ENCODE peak calls at places on chromosomes 4 and X, in five cellular contexts. N is HCT116, Y is GM12878, W is SK-N-SH, H is K562. A is an unnamed sample.

GRCh38 chrX:55074851-55075467 is at the start of gene PAGE2B:
- DNase-seq in N (no peak), Y (no peak), W (no peak), H (no peak), A (no peak)

GRCh38 chr4:109730294-109731051 is 603 bp upstream of the PLA2G12A start:
- DNase-seq in N (no peak), Y (peak; percentile 13), W (peak; percentile 59), H (peak; percentile 69), A (no peak)

GRCh38 chrX:20515841-20516461 is 249.2 kb upstream of the RPS6KA3 start:
- DNase-seq in N (peak; percentile 73), Y (peak; percentile 53), W (no peak), H (peak; percentile 13), A (peak; percentile 23)

GRCh38 chrX:21940356-21940829 is at the start of gene SMS:
- DNase-seq in N (no peak), Y (no peak), W (peak; percentile 88), H (peak; percentile 85), A (peak; percentile 32)

GRCh38 chr4:10917475-10918103 is 233.0 kb upstream of the CLNK start:
- DNase-seq in N (no peak), Y (no peak), W (no peak), H (no peak), A (no peak)

GRCh38 chrX:119398974-119399771 is at the start of gene SLC25A43:
- DNase-seq in N (no peak), Y (no peak), W (peak; percentile 69), H (peak; percentile 51), A (no peak)

GRCh38 chr4:169851750-169852149 is 94.0 kb upstream of the HPF1 start:
- DNase-seq in N (no peak), Y (no peak), W (no peak), H (no peak), A (no peak)

GRCh38 chrX:1531106-1531890 is 5.7 kb downstream of the P2RY8 start:
- DNase-seq in N (no peak), Y (no peak), W (no peak), H (no peak), A (no peak)

GRCh38 chrX:106897259-106897658 is 5.9 kb downstream of the RIPPLY1 start:
- DNase-seq in N (no peak), Y (no peak), W (no peak), H (no peak), A (no peak)

GRCh38 chrX:154799554-154800348 is 5.5 kb downstream of the MPP1 start:
- DNase-seq in N (no peak), Y (no peak), W (no peak), H (peak; percentile 32), A (peak; percentile 90)

GRCh38 chr4:185920171-185920570 is 108.2 kb upstream of the SORBS2 start:
- DNase-seq in N (no peak), Y (no peak), W (no peak), H (no peak), A (peak; percentile 65)

GRCh38 chrX:106415276-106415895 is 196.4 kb upstream of the RADX start:
- DNase-seq in N (peak; percentile 8), Y (no peak), W (peak; percentile 26), H (peak; percentile 6), A (peak; percentile 5)

GRCh38 chr4:82810171-82810570 is 11.6 kb upstream of the SCD5 start:
- DNase-seq in N (no peak), Y (no peak), W (no peak), H (no peak), A (no peak)
- H2AFZ ChIP-seq in N (no peak overlapping the region), Y (no peak overlapping the region), W (no peak overlapping the region), H (no peak overlapping the region), A (no peak overlapping the region)

GRCh38 chr4:15378055-15378454 is 49.8 kb upstream of the C1QTNF7 start:
- DNase-seq in N (no peak), Y (no peak), W (no peak), H (no peak), A (no peak)

GRCh38 chr4:15376594-15376993 is 51.2 kb upstream of the C1QTNF7 start:
- DNase-seq in N (no peak), Y (no peak), W (no peak), H (no peak), A (peak; percentile 13)

GRCh38 chr4:15374697-15375096 is 53.1 kb upstream of the C1QTNF7 start:
- DNase-seq in N (no peak), Y (no peak), W (no peak), H (no peak), A (no peak)

GRCh38 chr4:15375707-15376106 is 52.1 kb upstream of the C1QTNF7 start:
- DNase-seq in N (no peak), Y (no peak), W (no peak), H (no peak), A (no peak)

GRCh38 chr4:15376145-15376544 is 51.7 kb upstream of the C1QTNF7 start:
- DNase-seq in N (no peak), Y (no peak), W (no peak), H (no peak), A (no peak)
- TF ChIP-seq ZBTB33 in N (no peak), Y (no peak), W (no peak), H (no peak), A (no peak)

GRCh38 chr4:21699437-21699836 is 249.1 kb downstream of the KCNIP4 start:
- DNase-seq in N (no peak), Y (no peak), W (no peak), H (no peak), A (no peak)

GRCh38 chr4:21692211-21692610 is 256.4 kb downstream of the KCNIP4 start:
- DNase-seq in N (no peak), Y (no peak), W (no peak), H (no peak), A (no peak)

DNA sequence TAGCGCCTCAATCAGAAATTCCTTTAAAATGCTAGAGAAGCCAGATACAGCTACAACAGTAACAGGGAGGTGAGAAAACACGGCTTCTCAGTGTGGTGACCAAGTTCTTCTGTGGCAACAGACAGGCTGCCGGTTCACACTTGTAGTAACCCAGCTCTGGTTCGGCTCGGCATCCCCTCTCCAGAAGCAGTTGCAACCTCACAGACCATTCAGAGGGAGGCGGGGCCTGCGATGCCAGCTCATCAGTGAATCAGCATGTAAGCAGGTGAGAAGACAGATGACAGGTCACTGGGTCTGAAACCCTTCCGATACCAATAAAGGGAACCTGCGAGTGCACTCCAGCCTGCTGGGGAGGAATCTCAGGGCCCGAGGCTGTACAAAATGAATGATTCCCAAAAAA is 251.0 kb downstream of the KCNIP4 start:
- DNase-seq in N (peak; percentile 3), Y (no peak), W (peak; percentile 35), H (no peak), A (no peak)
- H2AFZ ChIP-seq in N (no peak overlapping the region), Y (no peak overlapping the region), W (no peak overlapping the region), H (no peak overlapping the region), A (no peak overlapping the region)

DNA sequence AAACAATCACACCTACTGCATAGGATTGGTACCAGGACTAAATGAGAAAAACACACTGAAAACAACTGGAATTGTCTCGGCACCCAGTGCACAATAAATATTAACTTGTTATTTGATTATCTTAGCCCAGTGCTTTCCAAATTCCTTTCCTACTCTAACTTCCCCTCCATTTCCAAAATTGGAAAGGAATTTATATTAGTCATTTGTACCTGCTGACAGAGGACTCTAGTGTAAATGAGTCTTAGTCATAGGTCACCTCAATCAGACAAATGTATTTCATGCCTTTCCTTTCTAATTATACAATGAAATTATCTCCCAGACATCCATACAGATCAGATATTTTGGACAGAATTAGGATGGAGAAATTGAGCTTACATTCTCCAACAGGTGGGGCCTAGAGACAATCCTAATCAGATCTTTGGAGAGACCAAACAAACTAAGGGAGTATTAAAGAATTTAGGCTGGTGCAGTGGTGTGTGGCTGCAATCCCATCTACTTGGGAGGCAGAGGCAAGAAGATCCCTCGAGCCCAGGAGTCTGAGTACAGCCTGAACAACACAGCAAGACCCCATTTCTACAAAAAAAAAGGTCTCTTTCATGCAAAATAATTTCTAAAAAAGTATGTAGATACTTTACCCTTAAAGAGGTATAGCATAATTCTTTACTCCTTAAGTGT is 10.1 kb downstream of the SH3D19 start:
- DNase-seq in N (peak; percentile 54), Y (no peak), W (no peak), H (no peak), A (peak; percentile 18)
- TF ChIP-seq ZBTB33 in N (no peak), Y (no peak), W (no peak), H (no peak), A (no peak)

GRCh38 chr4:87521757-87522374 is 7.3 kb downstream of the SPARCL1 start:
- DNase-seq in N (peak; percentile 19), Y (no peak), W (no peak), H (peak; percentile 46), A (no peak)
- H2AFZ ChIP-seq in N (peak overlapping the region; percentile 74), Y (no peak overlapping the region), W (no peak overlapping the region), H (peak overlapping the region; percentile 25), A (no peak overlapping the region)

DNA sequence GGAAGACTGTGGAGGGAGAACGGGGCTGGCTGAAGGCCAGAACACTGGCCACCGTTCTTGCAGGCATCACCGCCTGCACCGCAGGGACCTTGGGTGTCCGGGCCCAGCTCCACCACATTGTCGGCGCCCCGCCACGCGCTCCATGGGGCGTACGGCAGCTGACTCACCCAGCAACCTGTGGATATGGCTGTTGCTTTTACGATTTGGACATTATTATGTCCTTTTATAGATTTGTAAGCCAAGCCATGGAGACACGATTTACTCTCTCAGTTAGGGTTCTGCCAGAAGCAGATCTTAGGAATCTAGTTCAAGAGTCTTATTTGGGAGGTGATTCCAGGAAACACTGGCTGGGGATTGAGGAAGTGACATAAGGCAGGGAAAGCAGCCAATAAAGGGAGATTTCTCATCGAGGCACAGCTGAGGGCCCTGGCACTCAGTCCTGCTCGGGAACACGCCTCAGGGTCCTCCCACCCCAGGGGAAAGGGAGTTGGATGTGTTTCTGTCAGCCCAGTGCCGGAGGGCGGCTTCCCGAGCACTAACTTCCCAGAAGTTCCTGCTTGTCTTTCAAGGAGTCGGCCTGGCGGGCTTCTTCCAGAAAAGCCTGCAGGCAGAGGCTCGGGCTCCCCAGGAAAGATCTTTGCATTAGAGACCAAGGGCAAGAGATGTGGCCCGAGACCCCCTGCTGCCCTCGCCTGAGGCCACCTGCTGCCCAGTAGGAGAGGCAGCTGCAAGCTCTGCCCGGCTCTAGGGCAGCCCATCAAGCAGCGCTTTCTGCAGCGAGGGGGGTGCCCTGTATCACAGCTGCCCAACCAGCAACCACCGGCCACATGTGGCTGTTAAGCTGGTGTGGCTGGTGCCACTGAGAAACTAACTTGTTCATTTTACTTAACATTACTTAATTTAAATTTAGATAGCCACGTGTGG is 52.9 kb downstream of the CRMP1 start:
- DNase-seq in N (no peak), Y (no peak), W (no peak), H (no peak), A (no peak)
- TF ChIP-seq ZBTB33 in N (no peak), Y (no peak), W (no peak), H (no peak), A (no peak)